ENCODE peak calls at places on chromosome X, in nine cellular contexts. One of them, this sample, is unnamed.

GRCh38 chrX:45718676-45719075 is 518.0 kb upstream of the DIPK2B start:
- DNase-seq in HEK293T: no peak
- DNase-seq in T1000: no peak
- DNase-seq in A549: no peak
- DNase-seq in midbrain: no peak
- DNase-seq in pons: no peak
- DNase-seq in NCI-H510A treated with DMSO at 0.1 percent for 48 hours: no peak
- DNase-seq in activated CD4-positive, alpha-beta memory T cell treated with anti-CD3 and anti-CD28 coated beads, Interleukin-2, amount 10 ng/mL, durations not matched to agents 7 days and 5 days: no peak
- DNase-seq in kidney: no peak
- DNase-seq in this sample: no peak

GRCh38 chrX:134849390-134849789 is 141.4 kb upstream of the SMIM10 start:
- DNase-seq in activated CD4-positive, alpha-beta memory T cell treated with anti-CD3 and anti-CD28 coated beads, Interleukin-2, amount 10 ng/mL, durations not matched to agents 7 days and 5 days: no peak
- DNase-seq in midbrain: no peak
- DNase-seq in kidney: no peak
- DNase-seq in T1000: no peak
- DNase-seq in NCI-H510A treated with DMSO at 0.1 percent for 48 hours: no peak
- DNase-seq in HEK293T: no peak
- DNase-seq in A549: no peak
- DNase-seq in pons: no peak
- DNase-seq in this sample: no peak

GRCh38 chrX:45154033-45154360 is 46.7 kb downstream of the DIPK2B start:
- DNase-seq in HEK293T: no peak
- DNase-seq in A549: no peak
- DNase-seq in pons: no peak
- DNase-seq in midbrain: no peak
- DNase-seq in NCI-H510A treated with DMSO at 0.1 percent for 48 hours: no peak
- DNase-seq in activated CD4-positive, alpha-beta memory T cell treated with anti-CD3 and anti-CD28 coated beads, Interleukin-2, amount 10 ng/mL, durations not matched to agents 7 days and 5 days: no peak
- DNase-seq in kidney: no peak
- DNase-seq in T1000: no peak
- DNase-seq in this sample: no peak

GRCh38 chrX:56728752-56729151 is 291 bp upstream of the NBDY start:
- DNase-seq in T1000: no peak
- DNase-seq in pons: peak; percentile 21
- DNase-seq in NCI-H510A treated with DMSO at 0.1 percent for 48 hours: peak; percentile 61
- DNase-seq in activated CD4-positive, alpha-beta memory T cell treated with anti-CD3 and anti-CD28 coated beads, Interleukin-2, amount 10 ng/mL, durations not matched to agents 7 days and 5 days: peak; percentile 20
- DNase-seq in HEK293T: no peak
- DNase-seq in kidney: no peak
- DNase-seq in midbrain: peak; percentile 23
- DNase-seq in A549: peak; percentile 4
- DNase-seq in this sample: no peak

GRCh38 chrX:131728295-131729145 is 184.6 kb downstream of the OR13H1 start:
- DNase-seq in kidney: no peak
- DNase-seq in NCI-H510A treated with DMSO at 0.1 percent for 48 hours: no peak
- DNase-seq in T1000: no peak
- DNase-seq in HEK293T: peak; percentile 58
- DNase-seq in pons: no peak
- DNase-seq in A549: no peak
- DNase-seq in midbrain: peak; percentile 91
- DNase-seq in activated CD4-positive, alpha-beta memory T cell treated with anti-CD3 and anti-CD28 coated beads, Interleukin-2, amount 10 ng/mL, durations not matched to agents 7 days and 5 days: no peak
- DNase-seq in this sample: no peak

GRCh38 chrX:43618376-43619205 is 37.5 kb upstream of the MAOA start:
- DNase-seq in NCI-H510A treated with DMSO at 0.1 percent for 48 hours: no peak
- DNase-seq in T1000: no peak
- DNase-seq in HEK293T: no peak
- DNase-seq in midbrain: no peak
- DNase-seq in kidney: no peak
- DNase-seq in activated CD4-positive, alpha-beta memory T cell treated with anti-CD3 and anti-CD28 coated beads, Interleukin-2, amount 10 ng/mL, durations not matched to agents 7 days and 5 days: no peak
- DNase-seq in pons: no peak
- DNase-seq in A549: no peak
- DNase-seq in this sample: no peak

GRCh38 chrX:110402091-110402854 is 43.6 kb downstream of the RTL9 start:
- DNase-seq in activated CD4-positive, alpha-beta memory T cell treated with anti-CD3 and anti-CD28 coated beads, Interleukin-2, amount 10 ng/mL, durations not matched to agents 7 days and 5 days: no peak
- DNase-seq in T1000: peak; percentile 6
- DNase-seq in NCI-H510A treated with DMSO at 0.1 percent for 48 hours: no peak
- DNase-seq in A549: peak; percentile 24
- DNase-seq in pons: no peak
- DNase-seq in kidney: no peak
- DNase-seq in HEK293T: no peak
- DNase-seq in midbrain: no peak
- DNase-seq in this sample: no peak

GRCh38 chrX:24553016-24553415 is 87.9 kb downstream of the PDK3 start:
- DNase-seq in A549: no peak
- DNase-seq in T1000: no peak
- DNase-seq in activated CD4-positive, alpha-beta memory T cell treated with anti-CD3 and anti-CD28 coated beads, Interleukin-2, amount 10 ng/mL, durations not matched to agents 7 days and 5 days: no peak
- DNase-seq in HEK293T: no peak
- DNase-seq in midbrain: no peak
- DNase-seq in NCI-H510A treated with DMSO at 0.1 percent for 48 hours: no peak
- DNase-seq in kidney: no peak
- DNase-seq in pons: no peak
- DNase-seq in this sample: no peak

GRCh38 chrX:154532690-154533089 is 14.0 kb downstream of the G6PD start:
- DNase-seq in midbrain: no peak
- DNase-seq in kidney: no peak
- DNase-seq in A549: no peak
- DNase-seq in T1000: no peak
- DNase-seq in pons: no peak
- DNase-seq in NCI-H510A treated with DMSO at 0.1 percent for 48 hours: no peak
- DNase-seq in HEK293T: no peak
- DNase-seq in activated CD4-positive, alpha-beta memory T cell treated with anti-CD3 and anti-CD28 coated beads, Interleukin-2, amount 10 ng/mL, durations not matched to agents 7 days and 5 days: no peak
- DNase-seq in this sample: no peak

GRCh38 chrX:37912286-37912685 is 64.9 kb upstream of the DYNLT3 start:
- DNase-seq in kidney: no peak
- DNase-seq in T1000: no peak
- DNase-seq in pons: no peak
- DNase-seq in HEK293T: no peak
- DNase-seq in A549: no peak
- DNase-seq in NCI-H510A treated with DMSO at 0.1 percent for 48 hours: no peak
- DNase-seq in midbrain: no peak
- DNase-seq in activated CD4-positive, alpha-beta memory T cell treated with anti-CD3 and anti-CD28 coated beads, Interleukin-2, amount 10 ng/mL, durations not matched to agents 7 days and 5 days: no peak
- DNase-seq in this sample: no peak

GRCh38 chrX:41293269-41293668 is 40.7 kb upstream of the DDX3X start:
- DNase-seq in NCI-H510A treated with DMSO at 0.1 percent for 48 hours: no peak
- DNase-seq in activated CD4-positive, alpha-beta memory T cell treated with anti-CD3 and anti-CD28 coated beads, Interleukin-2, amount 10 ng/mL, durations not matched to agents 7 days and 5 days: peak; percentile 25
- DNase-seq in pons: no peak
- DNase-seq in A549: no peak
- DNase-seq in T1000: no peak
- DNase-seq in midbrain: no peak
- DNase-seq in HEK293T: no peak
- DNase-seq in kidney: no peak
- DNase-seq in this sample: no peak

GRCh38 chrX:30713061-30713525 is 59.9 kb downstream of the GK start:
- DNase-seq in A549: peak; percentile 18
- DNase-seq in HEK293T: peak; percentile 53
- DNase-seq in kidney: no peak
- DNase-seq in NCI-H510A treated with DMSO at 0.1 percent for 48 hours: peak; percentile 69
- DNase-seq in T1000: no peak
- DNase-seq in pons: peak; percentile 34
- DNase-seq in midbrain: peak; percentile 56
- DNase-seq in activated CD4-positive, alpha-beta memory T cell treated with anti-CD3 and anti-CD28 coated beads, Interleukin-2, amount 10 ng/mL, durations not matched to agents 7 days and 5 days: peak; percentile 52
- DNase-seq in this sample: peak; percentile 27

GRCh38 chrX:623599-624323 is 6.8 kb upstream of the SHOX start:
- DNase-seq in HEK293T: peak; percentile 35
- DNase-seq in activated CD4-positive, alpha-beta memory T cell treated with anti-CD3 and anti-CD28 coated beads, Interleukin-2, amount 10 ng/mL, durations not matched to agents 7 days and 5 days: no peak
- DNase-seq in kidney: no peak
- DNase-seq in pons: no peak
- DNase-seq in T1000: no peak
- DNase-seq in A549: no peak
- DNase-seq in NCI-H510A treated with DMSO at 0.1 percent for 48 hours: no peak
- DNase-seq in midbrain: no peak
- DNase-seq in this sample: no peak

GRCh38 chrX:70042399-70043371 is 7.1 kb downstream of the AWAT2 start:
- DNase-seq in pons: no peak
- DNase-seq in NCI-H510A treated with DMSO at 0.1 percent for 48 hours: no peak
- DNase-seq in kidney: no peak
- DNase-seq in HEK293T: no peak
- DNase-seq in A549: no peak
- DNase-seq in midbrain: no peak
- DNase-seq in activated CD4-positive, alpha-beta memory T cell treated with anti-CD3 and anti-CD28 coated beads, Interleukin-2, amount 10 ng/mL, durations not matched to agents 7 days and 5 days: no peak
- DNase-seq in T1000: no peak
- DNase-seq in this sample: no peak

GRCh38 chrX:129678176-129678880 is 23.6 kb upstream of the APLN start:
- DNase-seq in T1000: no peak
- DNase-seq in kidney: peak; percentile 78
- DNase-seq in HEK293T: no peak
- DNase-seq in activated CD4-positive, alpha-beta memory T cell treated with anti-CD3 and anti-CD28 coated beads, Interleukin-2, amount 10 ng/mL, durations not matched to agents 7 days and 5 days: peak; percentile 43
- DNase-seq in pons: peak; percentile 52
- DNase-seq in A549: peak; percentile 61
- DNase-seq in midbrain: peak; percentile 70
- DNase-seq in NCI-H510A treated with DMSO at 0.1 percent for 48 hours: peak; percentile 45
- DNase-seq in this sample: peak; percentile 34

GRCh38 chrX:1554469-1555210 is 17.7 kb upstream of the P2RY8 start:
- DNase-seq in kidney: no peak
- DNase-seq in NCI-H510A treated with DMSO at 0.1 percent for 48 hours: no peak
- DNase-seq in activated CD4-positive, alpha-beta memory T cell treated with anti-CD3 and anti-CD28 coated beads, Interleukin-2, amount 10 ng/mL, durations not matched to agents 7 days and 5 days: peak; percentile 82
- DNase-seq in T1000: no peak
- DNase-seq in pons: no peak
- DNase-seq in HEK293T: no peak
- DNase-seq in A549: no peak
- DNase-seq in midbrain: no peak
- DNase-seq in this sample: no peak

GRCh38 chrX:129188223-129188622 is 335.1 kb downstream of the SMARCA1 start:
- DNase-seq in A549: no peak
- DNase-seq in pons: no peak
- DNase-seq in T1000: no peak
- DNase-seq in NCI-H510A treated with DMSO at 0.1 percent for 48 hours: no peak
- DNase-seq in activated CD4-positive, alpha-beta memory T cell treated with anti-CD3 and anti-CD28 coated beads, Interleukin-2, amount 10 ng/mL, durations not matched to agents 7 days and 5 days: no peak
- DNase-seq in midbrain: no peak
- DNase-seq in HEK293T: no peak
- DNase-seq in kidney: no peak
- DNase-seq in this sample: no peak